ENCODE peak calls at places on chromosomes 6 and 20, in eight cellular contexts. Z is stomach, P is adrenal gland, R is Peyer's patch, H is SK-N-SH, O is ovary, D is colonic mucosa, C is A549. X is an unnamed sample.
A peak's percentile ranks its signal among the peaks of the same experiment; 100 is the strongest.

GRCh38 chr20:31670371-31671228 is 32.9 kb downstream of the COX4I2 start:
- DNase-seq in C (no peak), D (peak; percentile 67), O (peak; percentile 34), R (no peak), H (no peak), P (peak; percentile 79), Z (peak; percentile 86), X (peak; percentile 49)

GRCh38 chr20:23766531-23766930 is 15.8 kb upstream of the CST1 start:
- DNase-seq in O (no peak), H (no peak), R (no peak), C (no peak), D (no peak), Z (no peak), P (no peak), X (no peak)

GRCh38 chr20:6673071-6673470 is 94.4 kb upstream of the BMP2 start:
- DNase-seq in R (no peak), D (no peak), H (no peak), C (no peak), Z (no peak), P (no peak), O (no peak), X (no peak)

GRCh38 chr6:2765896-2766766 is 938 bp downstream of the WRNIP1 start:
- DNase-seq in P (peak; percentile 54), C (peak; percentile 23), D (peak; percentile 58), H (peak; percentile 83), R (peak; percentile 78), Z (peak; percentile 53), O (peak; percentile 36), X (peak; percentile 41)

GRCh38 chr6:42498473-42499128 is 46.9 kb upstream of the TRERF1 start:
- DNase-seq in O (no peak), P (peak; percentile 18), H (no peak), Z (no peak), R (no peak), C (no peak), D (no peak), X (peak; percentile 48)

GRCh38 chr6:162942860-162943259 is 215.1 kb downstream of the PACRG start:
- DNase-seq in D (no peak), R (no peak), O (no peak), C (no peak), P (no peak), H (no peak), Z (no peak), X (no peak)

GRCh38 chr6:141618180-141618581 is 514.5 kb upstream of the GJE1 start:
- DNase-seq in C (no peak), P (no peak), Z (no peak), R (no peak), H (no peak), D (no peak), O (no peak), X (no peak)

GRCh38 chr20:62318411-62319345 is 15.9 kb downstream of the ADRM1 start:
- DNase-seq in H (no peak), D (no peak), O (no peak), C (no peak), R (no peak), P (no peak), Z (no peak), X (no peak)

GRCh38 chr20:9912858-9913434 is 74.1 kb upstream of the PAK5 start:
- DNase-seq in Z (peak; percentile 56), H (peak; percentile 50), P (peak; percentile 62), R (no peak), O (peak; percentile 32), C (peak; percentile 38), D (peak; percentile 27), X (peak; percentile 38)

GRCh38 chr20:10843161-10843711 is 169.4 kb upstream of the JAG1 start:
- DNase-seq in Z (no peak), D (no peak), H (no peak), P (no peak), C (no peak), R (no peak), O (no peak), X (no peak)

GRCh38 chr20:59016795-59017492 is 2.3 kb upstream of the TUBB1 start:
- DNase-seq in R (no peak), P (peak; percentile 43), H (no peak), D (no peak), O (no peak), C (no peak), Z (no peak), X (peak; percentile 18)

GRCh38 chr6:83062225-83062624 is 3.4 kb downstream of the UBE3D start:
- DNase-seq in D (no peak), O (no peak), Z (no peak), R (no peak), P (no peak), C (no peak), H (no peak), X (no peak)

GRCh38 chr6:169086020-169086419 is 167.6 kb downstream of the THBS2 start:
- DNase-seq in H (no peak), D (no peak), O (no peak), R (no peak), P (no peak), Z (no peak), C (no peak), X (peak; percentile 7)

GRCh38 chr6:138162104-138162946 is 586 bp downstream of the ARFGEF3 start:
- DNase-seq in Z (peak; percentile 57), P (no peak), O (no peak), D (peak; percentile 38), C (peak; percentile 10), R (peak; percentile 64), H (peak; percentile 15), X (no peak)

GRCh38 chr6:90233994-90234393 is 62.6 kb downstream of the BACH2 start:
- DNase-seq in D (no peak), P (no peak), O (no peak), R (no peak), C (no peak), Z (no peak), H (no peak), X (no peak)

GRCh38 chr6:157688960-157689599 is 134.0 kb upstream of the SNX9 start:
- DNase-seq in D (peak; percentile 62), C (peak; percentile 29), H (no peak), Z (peak; percentile 65), P (no peak), O (no peak), R (peak; percentile 60), X (no peak)

GRCh38 chr6:107561325-107561724 is 71.4 kb downstream of the SOBP start:
- DNase-seq in O (peak; percentile 64), C (no peak), Z (no peak), H (no peak), P (peak; percentile 7), R (no peak), D (no peak), X (no peak)

DNA sequence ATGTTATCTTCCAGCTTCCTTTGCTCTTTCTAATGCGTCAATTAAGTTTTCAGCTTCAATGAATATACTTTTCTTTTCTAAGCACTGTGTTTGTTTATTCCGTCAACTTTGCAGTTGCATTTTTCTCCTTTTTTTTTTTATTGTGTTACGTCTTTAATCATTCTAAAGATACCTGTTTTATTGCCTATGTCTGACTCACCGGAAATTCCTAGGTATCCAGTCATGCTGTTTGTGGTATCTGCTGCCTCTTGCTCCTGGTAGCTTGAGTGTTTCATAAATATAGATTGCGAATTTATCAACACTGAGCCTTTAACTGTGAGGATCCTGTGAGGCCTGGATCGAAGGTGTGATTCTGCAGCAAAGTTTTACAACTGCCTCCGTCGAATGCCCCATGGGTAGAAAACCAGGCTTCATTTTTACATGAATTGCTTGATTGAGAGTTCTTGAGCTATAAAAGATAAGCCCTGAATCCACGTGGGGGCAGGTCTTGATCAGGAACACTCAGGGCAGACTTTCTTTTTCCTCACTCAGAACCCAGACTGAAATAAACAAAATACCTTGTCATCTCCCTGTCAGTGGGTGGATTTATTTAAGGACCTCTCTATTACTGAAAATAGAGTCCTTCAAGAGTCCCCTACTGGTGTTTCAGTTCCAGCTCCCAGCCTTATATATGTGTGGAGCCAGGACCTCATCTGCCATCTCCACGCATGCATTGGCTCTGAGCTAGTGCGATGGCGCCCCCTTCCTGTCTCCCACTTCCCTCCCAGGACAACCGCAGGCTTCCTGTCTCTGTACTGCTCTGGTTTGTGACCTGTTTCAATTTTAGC is 60.1 kb upstream of the LRRC1 start:
- DNase-seq in D (peak; percentile 68), C (peak; percentile 56), Z (peak; percentile 60), P (peak; percentile 19), H (peak; percentile 9), R (peak; percentile 74), O (no peak), X (no peak)
- TF ChIP-seq CTCF in D (peak; percentile 36), C (peak; percentile 41), Z (no peak), P (no peak), H (peak; percentile 46), R (peak; percentile 26), O (no peak), X (no peak)

DNA sequence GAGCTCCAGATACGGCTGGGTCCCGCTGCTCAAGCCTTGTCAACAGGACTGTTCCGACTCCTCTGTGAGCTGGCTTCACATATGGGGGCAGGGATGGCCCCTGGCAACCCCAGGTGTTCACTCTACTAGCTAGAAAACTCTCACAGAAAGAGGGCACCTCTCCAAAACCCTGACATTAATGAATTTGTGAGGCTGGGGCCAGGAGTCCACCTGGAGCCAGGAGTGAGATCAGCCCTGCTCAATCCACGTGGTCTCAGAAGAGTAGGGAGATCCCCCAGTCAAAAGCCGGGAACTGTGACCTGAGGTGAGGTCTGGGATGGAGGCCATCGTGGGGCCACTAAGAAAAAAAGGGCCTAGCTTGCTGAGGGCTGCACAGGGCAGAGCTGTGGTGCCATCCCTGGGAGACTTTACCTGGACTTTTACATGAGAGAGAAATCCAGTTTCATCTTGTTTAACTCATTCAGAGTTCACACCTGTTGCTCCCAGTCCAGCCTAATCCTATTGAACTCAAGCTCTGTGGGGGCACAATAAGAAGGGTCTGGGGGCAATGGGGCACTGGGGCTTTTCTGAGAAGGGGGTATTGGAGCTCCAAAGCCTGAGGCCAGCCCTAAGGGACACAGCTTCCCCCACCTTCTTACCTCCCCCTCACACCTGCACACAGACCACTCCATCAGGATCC is 144.3 kb upstream of the MLN start:
- DNase-seq in O (no peak), C (no peak), R (no peak), H (no peak), P (no peak), Z (no peak), D (no peak), X (no peak)
- H3K4me1 ChIP-seq in O (no peaks in the 10 kb centered on the region), C (no peaks in the 10 kb centered on the region), R (no peaks in the 10 kb centered on the region), H (no peaks in the 10 kb centered on the region), P (no peaks in the 10 kb centered on the region), Z (no peaks in the 10 kb centered on the region), D (no peaks in the 10 kb centered on the region), X (no peaks in the 10 kb centered on the region)

GRCh38 chr6:14661696-14662095 is 544.1 kb downstream of the CD83 start:
- DNase-seq in C (no peak), O (no peak), P (no peak), Z (no peak), H (no peak), D (no peak), R (no peak), X (no peak)
- H3K27ac ChIP-seq in C (no peak overlapping the region), O (no peak overlapping the region), P (no peak overlapping the region), Z (no peak overlapping the region), H (no peak overlapping the region), D (no peak overlapping the region), R (no peak overlapping the region), X (no peak overlapping the region)

DNA sequence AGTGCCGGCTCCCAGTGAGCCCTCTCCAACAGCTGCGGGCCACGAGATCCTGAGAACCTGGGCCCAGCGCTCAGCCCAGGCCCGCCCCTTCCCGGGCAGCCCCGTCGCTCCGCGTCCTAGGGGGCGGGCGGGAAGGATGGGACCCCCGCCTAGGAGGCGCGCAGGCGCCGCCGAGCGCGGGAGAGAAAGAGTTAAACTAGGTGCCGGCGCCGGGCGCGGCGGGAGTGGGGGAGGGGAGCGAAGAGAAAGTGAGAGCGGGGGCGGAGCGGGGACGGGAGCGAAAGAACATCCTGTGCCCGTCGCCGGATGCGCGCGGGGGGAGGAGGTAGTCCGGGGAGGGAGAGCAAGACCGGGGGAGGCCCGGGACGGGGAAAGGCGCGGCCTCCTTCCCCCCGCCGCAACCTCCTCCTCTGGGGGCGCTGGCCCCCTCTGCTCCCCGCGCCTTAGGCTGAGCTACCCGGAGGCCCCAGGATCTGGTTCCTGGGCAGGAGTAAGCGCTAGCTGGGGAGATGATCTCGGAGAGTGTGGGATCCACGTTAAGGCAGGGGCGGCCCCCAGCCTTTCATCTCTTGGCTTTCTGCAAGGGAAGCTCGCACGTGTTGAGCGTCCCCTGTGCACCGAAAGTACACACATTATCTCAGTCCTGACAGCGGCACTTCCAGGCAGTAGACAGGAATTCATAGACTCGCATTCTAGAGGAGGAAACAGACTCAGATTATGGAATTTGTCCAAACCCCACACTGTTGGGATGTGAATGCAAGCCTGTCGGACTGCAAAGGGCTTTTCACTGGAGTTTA is 4.9 kb upstream of the ARMC12 start:
- DNase-seq in Z (peak; percentile 98), D (peak; percentile 97), H (peak; percentile 91), C (peak; percentile 84), O (peak; percentile 99), P (peak; percentile 96), R (peak; percentile 99), X (peak; percentile 97)
- TF ChIP-seq CTCF in Z (no peak), D (no peak), H (no peak), C (no peak), O (no peak), P (peak; percentile 9), R (peak; percentile 30), X (no peak)